ENCODE peak calls at places on chromosomes 12 and 14, in five cellular contexts. One of them, this sample, is unnamed.

GRCh38 chr14:41137741-41138140 is 468.9 kb upstream of the LRFN5 start:
- DNase-seq in sigmoid colon: no peak
- DNase-seq in kidney: no peak
- DNase-seq in neuronal stem cell: no peak
- DNase-seq in stomach: no peak
- DNase-seq in this sample: no peak

GRCh38 chr12:16076553-16076952 is 165.4 kb downstream of the DERA start:
- DNase-seq in sigmoid colon: no peak
- DNase-seq in stomach: no peak
- DNase-seq in kidney: no peak
- DNase-seq in neuronal stem cell: peak; percentile 24
- DNase-seq in this sample: peak; percentile 35

GRCh38 chr12:107580750-107581529 is 104.7 kb upstream of the PWP1 start:
- DNase-seq in sigmoid colon: no peak
- DNase-seq in stomach: no peak
- DNase-seq in kidney: no peak
- DNase-seq in neuronal stem cell: peak; percentile 9
- DNase-seq in this sample: no peak

GRCh38 chr12:109664402-109664801 is 49.2 kb upstream of the FAM222A start:
- DNase-seq in neuronal stem cell: no peak
- DNase-seq in stomach: no peak
- DNase-seq in kidney: no peak
- DNase-seq in sigmoid colon: no peak
- DNase-seq in this sample: no peak

GRCh38 chr12:29149691-29150382 is 759 bp downstream of the FAR2 start:
- DNase-seq in kidney: peak; percentile 75
- DNase-seq in sigmoid colon: peak; percentile 68
- DNase-seq in neuronal stem cell: no peak
- DNase-seq in stomach: no peak
- DNase-seq in this sample: no peak

GRCh38 chr14:23564876-23565275 is 2.7 kb downstream of the AP1G2 start:
- DNase-seq in neuronal stem cell: no peak
- DNase-seq in kidney: peak; percentile 49
- DNase-seq in stomach: no peak
- DNase-seq in sigmoid colon: peak; percentile 59
- DNase-seq in this sample: no peak

GRCh38 chr12:131131808-131132117 is 178.1 kb downstream of the ADGRD1 start:
- DNase-seq in stomach: no peak
- DNase-seq in sigmoid colon: peak; percentile 59
- DNase-seq in kidney: no peak
- DNase-seq in neuronal stem cell: no peak
- DNase-seq in this sample: no peak

GRCh38 chr12:15274561-15274967 is 47.7 kb upstream of the PTPRO start:
- DNase-seq in neuronal stem cell: no peak
- DNase-seq in sigmoid colon: peak; percentile 82
- DNase-seq in stomach: peak; percentile 43
- DNase-seq in kidney: no peak
- DNase-seq in this sample: no peak

GRCh38 chr14:92254786-92255185 is 68.2 kb upstream of the SLC24A4 start:
- DNase-seq in neuronal stem cell: peak; percentile 44
- DNase-seq in kidney: peak; percentile 81
- DNase-seq in stomach: no peak
- DNase-seq in sigmoid colon: peak; percentile 84
- DNase-seq in this sample: peak; percentile 72

GRCh38 chr12:45726594-45727300 is 2.8 kb upstream of the ARID2 start:
- DNase-seq in sigmoid colon: peak; percentile 83
- DNase-seq in neuronal stem cell: no peak
- DNase-seq in kidney: peak; percentile 91
- DNase-seq in stomach: peak; percentile 58
- DNase-seq in this sample: peak; percentile 25

GRCh38 chr12:119868992-119869391 is 8.1 kb downstream of the CIT start:
- DNase-seq in neuronal stem cell: no peak
- DNase-seq in stomach: no peak
- DNase-seq in kidney: no peak
- DNase-seq in sigmoid colon: no peak
- DNase-seq in this sample: no peak

GRCh38 chr12:43237238-43237879 is 314.6 kb downstream of the ADAMTS20 start:
- DNase-seq in stomach: no peak
- DNase-seq in kidney: no peak
- DNase-seq in sigmoid colon: no peak
- DNase-seq in neuronal stem cell: no peak
- DNase-seq in this sample: no peak

GRCh38 chr12:111014547-111014946 is 94.2 kb upstream of the MYL2 start:
- DNase-seq in neuronal stem cell: no peak
- DNase-seq in kidney: no peak
- DNase-seq in sigmoid colon: no peak
- DNase-seq in stomach: no peak
- DNase-seq in this sample: peak; percentile 38

GRCh38 chr14:70672328-70672675 is 30.6 kb downstream of the TTC9 start:
- DNase-seq in stomach: no peak
- DNase-seq in kidney: no peak
- DNase-seq in neuronal stem cell: no peak
- DNase-seq in sigmoid colon: no peak
- DNase-seq in this sample: no peak

GRCh38 chr14:29846339-29847129 is 81.1 kb downstream of the PRKD1 start:
- DNase-seq in kidney: no peak
- DNase-seq in neuronal stem cell: no peak
- DNase-seq in sigmoid colon: no peak
- DNase-seq in stomach: no peak
- DNase-seq in this sample: no peak

GRCh38 chr12:75854681-75855309 is 176.8 kb downstream of the PHLDA1 start:
- DNase-seq in stomach: no peak
- DNase-seq in kidney: no peak
- DNase-seq in neuronal stem cell: no peak
- DNase-seq in sigmoid colon: no peak
- DNase-seq in this sample: no peak

GRCh38 chr12:118342115-118342514 is 30.6 kb downstream of the TAOK3 start:
- DNase-seq in kidney: no peak
- DNase-seq in sigmoid colon: no peak
- DNase-seq in neuronal stem cell: no peak
- DNase-seq in stomach: no peak
- DNase-seq in this sample: no peak

GRCh38 chr14:93009471-93010117 is 86.6 kb downstream of the CHGA start:
- DNase-seq in neuronal stem cell: no peak
- DNase-seq in stomach: no peak
- DNase-seq in sigmoid colon: peak; percentile 85
- DNase-seq in kidney: no peak
- DNase-seq in this sample: peak; percentile 60

GRCh38 chr14:44010071-44010470 is 497.0 kb downstream of the FSCB start:
- DNase-seq in kidney: no peak
- DNase-seq in stomach: no peak
- DNase-seq in neuronal stem cell: no peak
- DNase-seq in sigmoid colon: no peak
- DNase-seq in this sample: no peak

GRCh38 chr14:78790262-78790661 is 620.1 kb downstream of the NRXN3 start:
- DNase-seq in kidney: no peak
- DNase-seq in stomach: no peak
- DNase-seq in neuronal stem cell: peak; percentile 2
- DNase-seq in sigmoid colon: no peak
- DNase-seq in this sample: peak; percentile 21

GRCh38 chr12:64618953-64619590 is 8.8 kb downstream of the RASSF3 start:
- DNase-seq in stomach: no peak
- DNase-seq in kidney: no peak
- DNase-seq in sigmoid colon: no peak
- DNase-seq in neuronal stem cell: no peak
- DNase-seq in this sample: no peak

GRCh38 chr14:23379331-23380196 is 2.7 kb downstream of the CMTM5 start:
- DNase-seq in stomach: peak; percentile 88
- DNase-seq in sigmoid colon: no peak
- DNase-seq in kidney: peak; percentile 83
- DNase-seq in neuronal stem cell: peak; percentile 48
- DNase-seq in this sample: peak; percentile 75

GRCh38 chr12:14482886-14483285 is 84.8 kb downstream of the PLBD1 start:
- DNase-seq in sigmoid colon: no peak
- DNase-seq in neuronal stem cell: no peak
- DNase-seq in stomach: no peak
- DNase-seq in kidney: no peak
- DNase-seq in this sample: no peak

GRCh38 chr14:22179190-22179589 is 409.8 kb downstream of the DAD1 start:
- DNase-seq in kidney: no peak
- DNase-seq in neuronal stem cell: no peak
- DNase-seq in stomach: no peak
- DNase-seq in sigmoid colon: no peak
- DNase-seq in this sample: no peak

GRCh38 chr14:22177870-22178269 is 411.2 kb downstream of the DAD1 start:
- DNase-seq in kidney: no peak
- DNase-seq in stomach: no peak
- DNase-seq in neuronal stem cell: no peak
- DNase-seq in sigmoid colon: no peak
- DNase-seq in this sample: no peak

GRCh38 chr14:22176930-22177329 is 412.1 kb downstream of the DAD1 start:
- DNase-seq in sigmoid colon: no peak
- DNase-seq in stomach: no peak
- DNase-seq in neuronal stem cell: no peak
- DNase-seq in kidney: no peak
- DNase-seq in this sample: no peak

GRCh38 chr14:22180045-22180444 is 409.0 kb downstream of the DAD1 start:
- DNase-seq in kidney: no peak
- DNase-seq in sigmoid colon: no peak
- DNase-seq in stomach: no peak
- DNase-seq in neuronal stem cell: no peak
- DNase-seq in this sample: no peak

DNA sequence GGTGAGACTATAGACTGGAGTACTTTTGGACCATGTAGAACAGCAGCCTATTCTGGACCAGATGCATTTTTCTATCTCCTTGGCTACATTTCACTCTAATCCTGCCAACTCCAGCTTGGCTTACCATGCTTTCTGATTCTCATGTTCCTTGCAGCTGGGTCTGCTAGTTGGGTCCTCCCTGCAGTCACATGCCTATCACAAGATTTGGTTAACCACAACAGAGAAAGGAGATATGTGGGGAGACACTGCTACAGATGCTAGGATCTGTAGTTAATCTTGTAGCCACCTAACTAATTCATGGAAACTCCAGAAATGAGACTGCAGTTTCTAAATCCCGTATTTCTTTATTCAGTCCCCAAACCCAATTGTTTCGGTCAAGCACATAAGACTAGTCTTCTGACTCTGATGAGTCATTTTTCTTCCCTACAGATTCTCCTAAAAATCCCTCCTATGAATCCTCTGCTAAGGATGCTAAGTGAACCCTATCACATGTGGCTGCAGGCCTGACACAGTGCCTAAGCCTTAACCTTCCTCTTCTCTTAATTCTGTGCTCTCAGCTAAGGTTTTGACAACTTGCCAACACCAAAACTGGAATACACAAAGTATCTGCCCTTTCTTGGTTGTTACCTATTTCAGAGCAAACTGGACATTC is 410.6 kb downstream of the DAD1 start:
- DNase-seq in sigmoid colon: no peak
- DNase-seq in kidney: no peak
- DNase-seq in stomach: no peak
- DNase-seq in neuronal stem cell: no peak
- DNase-seq in this sample: no peak
- H3K27ac ChIP-seq in sigmoid colon: no peak overlapping the region
- H3K27ac ChIP-seq in kidney: no peak overlapping the region
- H3K27ac ChIP-seq in stomach: no peak overlapping the region
- H3K27ac ChIP-seq in neuronal stem cell: no peak overlapping the region
- H3K27ac ChIP-seq in this sample: no peak overlapping the region

GRCh38 chr14:105061428-105062047 is 3.7 kb downstream of the GPR132 start:
- DNase-seq in kidney: peak; percentile 75
- DNase-seq in sigmoid colon: peak; percentile 76
- DNase-seq in neuronal stem cell: no peak
- DNase-seq in stomach: peak; percentile 44
- DNase-seq in this sample: no peak
- H3K27ac ChIP-seq in kidney: peak overlapping the region; percentile 22
- H3K27ac ChIP-seq in sigmoid colon: peak overlapping the region; percentile 49
- H3K27ac ChIP-seq in neuronal stem cell: no peak overlapping the region
- H3K27ac ChIP-seq in stomach: peak overlapping the region; percentile 65
- H3K27ac ChIP-seq in this sample: no peak overlapping the region

GRCh38 chr12:47698631-47699030 is 7.2 kb downstream of the RPAP3 start:
- DNase-seq in kidney: no peak
- DNase-seq in neuronal stem cell: no peak
- DNase-seq in stomach: no peak
- DNase-seq in sigmoid colon: no peak
- DNase-seq in this sample: no peak

GRCh38 chr12:47700263-47700662 is 5.6 kb downstream of the RPAP3 start:
- DNase-seq in sigmoid colon: no peak
- DNase-seq in kidney: no peak
- DNase-seq in neuronal stem cell: no peak
- DNase-seq in stomach: no peak
- DNase-seq in this sample: no peak

DNA sequence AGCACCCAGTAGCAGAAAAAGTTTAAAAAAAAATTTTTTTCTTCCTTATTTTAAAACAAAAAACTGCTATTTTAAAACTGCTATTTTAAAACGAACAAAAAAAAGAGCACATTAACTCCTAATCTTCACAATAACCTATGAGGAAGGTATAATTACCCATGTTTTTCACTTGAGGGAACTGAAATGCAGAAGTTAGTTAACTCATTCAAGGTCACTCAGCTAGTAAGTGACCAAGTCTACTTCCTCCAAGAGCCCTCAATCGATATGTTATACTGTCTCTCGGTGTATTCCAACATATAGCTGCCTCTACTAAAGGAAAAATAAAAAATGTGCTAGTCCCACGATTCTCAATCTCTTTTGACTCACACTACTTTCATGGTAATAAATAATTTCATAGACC is 7.8 kb downstream of the RPAP3 start:
- DNase-seq in kidney: no peak
- DNase-seq in neuronal stem cell: no peak
- DNase-seq in stomach: no peak
- DNase-seq in sigmoid colon: no peak
- DNase-seq in this sample: no peak
- H3K27ac ChIP-seq in kidney: no peak overlapping the region
- H3K27ac ChIP-seq in neuronal stem cell: no peak overlapping the region
- H3K27ac ChIP-seq in stomach: no peak overlapping the region
- H3K27ac ChIP-seq in sigmoid colon: no peak overlapping the region
- H3K27ac ChIP-seq in this sample: no peak overlapping the region

DNA sequence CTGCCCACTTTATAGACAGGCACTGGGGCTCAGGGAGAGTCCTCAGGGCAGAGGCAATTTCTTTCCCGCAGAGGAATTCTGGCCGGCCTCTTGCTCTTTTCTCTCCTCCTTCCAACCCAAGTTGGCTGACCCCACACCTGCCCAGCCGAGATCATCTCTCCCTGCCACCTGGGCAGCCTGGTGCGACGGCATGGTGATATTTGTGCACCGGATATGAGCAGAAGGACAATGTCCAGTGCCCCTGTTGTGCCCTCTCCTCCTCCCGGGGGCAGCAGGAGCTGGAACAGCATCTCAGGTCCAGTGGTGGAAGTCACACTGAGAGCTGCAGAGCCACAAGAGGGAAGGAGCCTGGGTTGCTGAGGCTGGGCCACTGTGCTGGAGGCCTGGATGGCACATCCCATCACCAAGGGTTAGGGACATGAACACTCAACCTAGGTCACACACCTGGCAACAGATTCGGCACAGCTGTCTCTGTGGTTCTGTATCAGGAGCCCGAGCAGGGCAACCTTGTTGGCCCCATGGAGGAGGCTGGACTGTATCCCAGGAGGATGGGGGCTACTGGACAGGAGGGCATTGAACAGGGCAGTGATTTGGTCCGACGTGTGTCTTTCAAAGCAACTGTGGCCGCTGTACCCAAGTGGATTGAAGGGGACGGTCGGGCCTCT is 57.7 kb upstream of the DIO3 start:
- DNase-seq in neuronal stem cell: no peak
- DNase-seq in kidney: peak; percentile 16
- DNase-seq in stomach: peak; percentile 22
- DNase-seq in sigmoid colon: peak; percentile 37
- DNase-seq in this sample: no peak
- H3K27ac ChIP-seq in neuronal stem cell: no peak overlapping the region
- H3K27ac ChIP-seq in kidney: no peak overlapping the region
- H3K27ac ChIP-seq in stomach: no peak overlapping the region
- H3K27ac ChIP-seq in sigmoid colon: no peak overlapping the region
- H3K27ac ChIP-seq in this sample: no peak overlapping the region

GRCh38 chr14:103284574-103285467 is 49.2 kb upstream of the EIF5 start:
- DNase-seq in sigmoid colon: no peak
- DNase-seq in neuronal stem cell: no peak
- DNase-seq in kidney: no peak
- DNase-seq in stomach: no peak
- DNase-seq in this sample: no peak
- H3K27ac ChIP-seq in sigmoid colon: no peak overlapping the region
- H3K27ac ChIP-seq in neuronal stem cell: no peak overlapping the region
- H3K27ac ChIP-seq in kidney: no peak overlapping the region
- H3K27ac ChIP-seq in stomach: no peak overlapping the region
- H3K27ac ChIP-seq in this sample: no peak overlapping the region

This sample was measured in WERI-Rb-1.